ENCODE peak calls at places on chromosomes 3 and 15, in five cellular contexts. One of them, this sample, is unnamed.

GRCh38 chr3:50620846-50621245 is 3.9 kb downstream of the MAPKAPK3 start:
- DNase-seq in HepG2: no peak
- DNase-seq in GM12891: no peak
- DNase-seq in SK-N-SH: no peak
- DNase-seq in H1: no peak
- DNase-seq in this sample: no peak

GRCh38 chr15:43404130-43404529 is 33.2 kb downstream of the TUBGCP4 start:
- DNase-seq in SK-N-SH: no peak
- DNase-seq in HepG2: no peak
- DNase-seq in H1: no peak
- DNase-seq in GM12891: no peak
- DNase-seq in this sample: no peak

GRCh38 chr3:25239042-25239441 is 189.0 kb upstream of the RARB start:
- DNase-seq in H1: no peak
- DNase-seq in HepG2: no peak
- DNase-seq in SK-N-SH: no peak
- DNase-seq in GM12891: no peak
- DNase-seq in this sample: no peak

GRCh38 chr3:172561894-172562664 is 38.8 kb upstream of the TNFSF10 start:
- DNase-seq in H1: no peak
- DNase-seq in GM12891: no peak
- DNase-seq in HepG2: no peak
- DNase-seq in SK-N-SH: no peak
- DNase-seq in this sample: no peak

GRCh38 chr15:90004671-90005070 is 3.5 kb downstream of the ZNF710 start:
- DNase-seq in GM12891: no peak
- DNase-seq in H1: no peak
- DNase-seq in HepG2: peak
- DNase-seq in SK-N-SH: no peak
- DNase-seq in this sample: no peak

GRCh38 chr3:187259171-187259570 is 32.4 kb downstream of the MASP1 start:
- DNase-seq in H1: no peak
- DNase-seq in GM12891: no peak
- DNase-seq in SK-N-SH: no peak
- DNase-seq in HepG2: no peak
- DNase-seq in this sample: no peak

GRCh38 chr15:101049282-101049681 is 130.1 kb downstream of the LRRK1 start:
- DNase-seq in SK-N-SH: peak
- DNase-seq in H1: peak
- DNase-seq in GM12891: no peak
- DNase-seq in HepG2: no peak
- DNase-seq in this sample: no peak

GRCh38 chr15:44595246-44595645 is 58.3 kb downstream of the EIF3J start:
- DNase-seq in H1: no peak
- DNase-seq in HepG2: no peak
- DNase-seq in SK-N-SH: no peak
- DNase-seq in GM12891: no peak
- DNase-seq in this sample: no peak

GRCh38 chr3:155948476-155948875 is 78.0 kb downstream of the GMPS start:
- DNase-seq in HepG2: no peak
- DNase-seq in SK-N-SH: no peak
- DNase-seq in GM12891: no peak
- DNase-seq in H1: no peak
- DNase-seq in this sample: no peak

GRCh38 chr3:38348903-38349302 is 2.3 kb downstream of the XYLB start:
- DNase-seq in GM12891: no peak
- DNase-seq in H1: peak
- DNase-seq in HepG2: no peak
- DNase-seq in SK-N-SH: no peak
- DNase-seq in this sample: no peak

GRCh38 chr15:68717952-68718351 is 102.7 kb downstream of the ANP32A start:
- DNase-seq in GM12891: no peak
- DNase-seq in H1: no peak
- DNase-seq in HepG2: no peak
- DNase-seq in SK-N-SH: no peak
- DNase-seq in this sample: no peak

GRCh38 chr3:121111914-121112612 is 204.1 kb downstream of the STXBP5L start:
- DNase-seq in SK-N-SH: no peak
- DNase-seq in HepG2: peak
- DNase-seq in GM12891: no peak
- DNase-seq in H1: peak
- DNase-seq in this sample: no peak

GRCh38 chr3:13346481-13347389 is 73.4 kb downstream of the NUP210 start:
- DNase-seq in HepG2: no peak
- DNase-seq in GM12891: peak
- DNase-seq in H1: peak
- DNase-seq in SK-N-SH: peak
- DNase-seq in this sample: no peak

GRCh38 chr3:82354181-82354696 is 592.8 kb upstream of the GBE1 start:
- DNase-seq in GM12891: no peak
- DNase-seq in H1: no peak
- DNase-seq in SK-N-SH: no peak
- DNase-seq in HepG2: no peak
- DNase-seq in this sample: no peak

GRCh38 chr3:126885425-126885824 is 97.5 kb upstream of the PLXNA1 start:
- DNase-seq in HepG2: no peak
- DNase-seq in GM12891: no peak
- DNase-seq in SK-N-SH: no peak
- DNase-seq in H1: no peak
- DNase-seq in this sample: no peak

GRCh38 chr3:53473422-53473821 is 21.0 kb upstream of the CACNA1D start:
- DNase-seq in H1: no peak
- DNase-seq in SK-N-SH: no peak
- DNase-seq in HepG2: peak
- DNase-seq in GM12891: no peak
- DNase-seq in this sample: no peak

GRCh38 chr3:169147246-169148008 is 516.1 kb downstream of the MECOM start:
- DNase-seq in HepG2: no peak
- DNase-seq in SK-N-SH: peak
- DNase-seq in H1: peak
- DNase-seq in GM12891: no peak
- DNase-seq in this sample: no peak

GRCh38 chr3:134381836-134382442 is 7.7 kb upstream of the AMOTL2 start:
- DNase-seq in GM12891: no peak
- DNase-seq in HepG2: no peak
- DNase-seq in SK-N-SH: no peak
- DNase-seq in H1: no peak
- DNase-seq in this sample: no peak

GRCh38 chr15:90342655-90343054 is 9.4 kb upstream of the ZNF774 start:
- DNase-seq in GM12891: no peak
- DNase-seq in H1: no peak
- DNase-seq in SK-N-SH: no peak
- DNase-seq in HepG2: no peak
- DNase-seq in this sample: no peak

GRCh38 chr3:117893638-117894037 is 1141.0 kb downstream of the IGSF11 start:
- DNase-seq in SK-N-SH: no peak
- DNase-seq in HepG2: no peak
- DNase-seq in GM12891: no peak
- DNase-seq in H1: no peak
- DNase-seq in this sample: no peak

GRCh38 chr3:42655980-42656679 is 2.6 kb downstream of the ZBTB47 start:
- DNase-seq in H1: peak
- DNase-seq in SK-N-SH: peak
- DNase-seq in GM12891: no peak
- DNase-seq in HepG2: no peak
- DNase-seq in this sample: no peak

GRCh38 chr3:178382388-178383061 is 153.7 kb upstream of the KCNMB2 start:
- DNase-seq in GM12891: no peak
- DNase-seq in HepG2: no peak
- DNase-seq in H1: no peak
- DNase-seq in SK-N-SH: no peak
- DNase-seq in this sample: no peak
- TF ChIP-seq TAF1 in GM12891: no peak
- TF ChIP-seq TAF1 in HepG2: no peak
- TF ChIP-seq TAF1 in H1: no peak
- TF ChIP-seq TAF1 in SK-N-SH: no peak
- TF ChIP-seq TAF1 in this sample: no peak

GRCh38 chr15:47407692-47408091 is 309.6 kb upstream of the SEMA6D start:
- DNase-seq in HepG2: no peak
- DNase-seq in GM12891: no peak
- DNase-seq in H1: peak
- DNase-seq in SK-N-SH: no peak
- DNase-seq in this sample: no peak

GRCh38 chr15:47411733-47412530 is 305.4 kb upstream of the SEMA6D start:
- DNase-seq in GM12891: no peak
- DNase-seq in H1: no peak
- DNase-seq in SK-N-SH: peak
- DNase-seq in HepG2: no peak
- DNase-seq in this sample: no peak

GRCh38 chr15:47410243-47410642 is 307.1 kb upstream of the SEMA6D start:
- DNase-seq in HepG2: no peak
- DNase-seq in SK-N-SH: no peak
- DNase-seq in H1: no peak
- DNase-seq in GM12891: no peak
- DNase-seq in this sample: no peak

GRCh38 chr15:47409038-47409437 is 308.3 kb upstream of the SEMA6D start:
- DNase-seq in H1: no peak
- DNase-seq in SK-N-SH: no peak
- DNase-seq in GM12891: no peak
- DNase-seq in HepG2: no peak
- DNase-seq in this sample: no peak

DNA sequence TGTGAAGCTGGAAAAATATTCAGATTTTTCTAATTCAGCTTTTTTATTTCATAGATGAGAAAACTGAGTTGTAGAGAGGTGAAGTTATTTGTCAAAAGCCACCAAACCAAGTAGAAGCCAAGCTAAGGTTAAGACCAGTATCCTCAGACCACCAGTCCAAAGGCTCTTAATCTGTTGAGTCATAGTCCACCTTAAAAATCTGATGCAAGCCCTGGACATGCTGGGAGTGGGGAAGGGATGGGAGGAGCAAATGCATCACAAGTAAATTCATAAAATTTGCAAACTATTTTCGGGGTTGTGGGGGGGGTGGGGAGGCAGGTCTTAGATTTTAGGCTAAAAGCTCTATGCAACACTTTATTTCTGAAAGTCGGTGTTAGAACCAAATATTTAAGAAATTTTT is 307.7 kb upstream of the SEMA6D start:
- DNase-seq in SK-N-SH: no peak
- DNase-seq in HepG2: no peak
- DNase-seq in GM12891: no peak
- DNase-seq in H1: no peak
- DNase-seq in this sample: no peak
- TF ChIP-seq TAF1 in SK-N-SH: no peak
- TF ChIP-seq TAF1 in HepG2: no peak
- TF ChIP-seq TAF1 in GM12891: no peak
- TF ChIP-seq TAF1 in H1: no peak
- TF ChIP-seq TAF1 in this sample: no peak

DNA sequence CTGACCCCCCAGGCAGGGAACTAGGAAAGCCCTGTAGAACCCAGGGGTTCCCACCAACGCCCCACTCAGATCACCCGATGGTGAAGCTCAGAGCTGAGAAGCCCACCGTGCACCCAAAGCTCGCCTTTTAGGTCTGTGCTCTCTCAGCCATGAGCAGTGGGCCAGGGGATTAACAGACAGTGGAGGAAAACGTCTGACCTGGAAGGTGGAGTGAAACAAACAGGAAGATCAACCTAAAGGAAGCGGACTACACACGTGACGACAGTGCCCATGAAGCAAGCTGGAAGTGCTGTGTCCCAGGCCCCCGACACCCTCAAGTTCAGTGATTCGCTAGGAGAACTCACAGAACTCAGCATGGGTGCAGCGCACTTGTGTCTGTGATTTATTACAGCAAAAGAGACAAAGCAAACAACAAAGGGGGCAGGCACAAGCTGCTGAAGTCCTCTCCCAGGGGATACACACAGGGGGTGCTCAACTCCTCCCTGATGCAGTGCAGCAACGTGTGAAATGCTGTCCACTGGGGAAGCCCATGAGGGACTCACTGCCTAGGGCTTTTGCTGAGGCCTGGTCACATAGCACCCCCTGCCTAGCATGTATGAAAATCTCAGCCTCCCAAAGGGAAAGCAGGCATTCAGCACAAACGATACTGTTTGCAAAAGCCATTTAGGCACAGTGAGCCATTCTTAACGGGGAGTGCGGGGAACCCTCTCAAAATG is 43.5 kb downstream of the CFAP92 start:
- DNase-seq in GM12891: no peak
- DNase-seq in H1: peak
- DNase-seq in SK-N-SH: peak
- DNase-seq in HepG2: peak
- DNase-seq in this sample: no peak
- TF ChIP-seq TAF1 in GM12891: no peak
- TF ChIP-seq TAF1 in H1: no peak
- TF ChIP-seq TAF1 in SK-N-SH: no peak
- TF ChIP-seq TAF1 in HepG2: no peak
- TF ChIP-seq TAF1 in this sample: no peak

GRCh38 chr3:127970966-127971592 is 56.0 kb downstream of the KBTBD12 start:
- DNase-seq in GM12891: no peak
- DNase-seq in HepG2: peak
- DNase-seq in H1: no peak
- DNase-seq in SK-N-SH: peak
- DNase-seq in this sample: no peak
- TF ChIP-seq TAF1 in GM12891: no peak
- TF ChIP-seq TAF1 in HepG2: no peak
- TF ChIP-seq TAF1 in H1: no peak
- TF ChIP-seq TAF1 in SK-N-SH: no peak
- TF ChIP-seq TAF1 in this sample: no peak

DNA sequence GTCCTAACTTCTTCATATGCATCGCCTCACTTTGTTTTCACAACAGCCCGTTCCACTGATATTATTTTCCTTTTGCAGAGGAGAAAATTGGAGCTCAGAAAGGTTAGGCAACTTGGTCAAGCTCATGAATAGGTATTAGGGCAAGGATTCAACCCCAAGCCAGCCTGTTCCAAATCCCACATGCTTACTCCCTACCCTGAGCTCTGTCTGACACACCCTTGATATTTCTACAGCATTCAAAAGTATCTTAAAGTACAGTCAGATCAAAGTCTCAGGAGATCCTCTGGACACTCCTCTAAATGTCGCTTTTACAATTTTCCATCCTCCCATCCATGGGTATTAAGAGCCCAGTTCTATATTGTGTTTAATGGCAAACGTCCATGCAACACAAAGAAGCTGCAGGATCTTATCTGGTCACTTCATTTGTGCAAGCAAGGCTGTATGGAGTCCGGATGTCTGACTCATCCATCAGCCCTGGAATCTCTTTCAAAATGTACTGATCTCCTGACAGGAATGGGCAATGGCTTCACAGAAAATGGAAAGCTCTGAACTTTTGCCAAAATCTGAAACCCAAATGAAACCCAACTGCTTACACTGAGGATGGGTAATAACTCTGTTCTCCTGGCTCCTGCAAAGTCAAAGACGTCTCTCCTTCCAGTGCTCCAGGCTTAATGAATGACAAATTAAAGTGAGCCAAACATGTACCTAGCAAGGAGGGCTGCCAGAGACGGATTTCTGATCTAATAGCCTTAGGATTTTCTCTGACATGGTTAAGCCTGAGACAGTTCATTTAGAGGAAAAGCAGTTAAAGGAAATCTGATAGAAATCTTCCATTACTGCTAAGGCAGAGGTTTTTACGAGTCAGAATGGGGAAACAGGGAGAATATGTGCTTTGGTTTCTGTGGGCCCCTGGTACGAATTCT is 230.9 kb upstream of the RORA start:
- DNase-seq in SK-N-SH: peak
- DNase-seq in GM12891: no peak
- DNase-seq in HepG2: peak
- DNase-seq in H1: no peak
- DNase-seq in this sample: no peak
- TF ChIP-seq TAF1 in SK-N-SH: no peak
- TF ChIP-seq TAF1 in GM12891: no peak
- TF ChIP-seq TAF1 in HepG2: no peak
- TF ChIP-seq TAF1 in H1: no peak
- TF ChIP-seq TAF1 in this sample: no peak

This sample was measured in GM12892.